ENCODE peak calls at places on chromosomes 3 and 15, in seven cellular contexts. O, M, E, K, C, Z and U are unnamed samples.

GRCh38 chr3:17151598-17152373 is 267.0 kb downstream of the PLCL2 start:
- DNase-seq in O (no peak), K (no peak), M (no peak), E (peak), C (no peak), Z (peak), U (peak)

GRCh38 chr15:40430271-40430805 is 10.4 kb upstream of the BAHD1 start:
- DNase-seq in M (no peak), C (peak), K (peak), E (no peak), Z (peak), O (no peak), U (peak)

GRCh38 chr3:11847035-11847394 is 330 bp upstream of the TAMM41 start:
- DNase-seq in O (no peak), E (no peak), Z (no peak), M (no peak), K (no peak), C (no peak), U (no peak)

GRCh38 chr15:69823223-69823907 is 274.4 kb downstream of the TLE3 start:
- DNase-seq in M (no peak), C (peak), K (no peak), Z (peak), O (no peak), E (no peak), U (peak)

GRCh38 chr3:182309120-182309519 is 484.2 kb upstream of the ATP11B start:
- DNase-seq in O (no peak), E (no peak), C (peak), M (no peak), K (no peak), Z (peak), U (peak)

GRCh38 chr3:172562881-172563835 is 39.9 kb upstream of the TNFSF10 start:
- DNase-seq in M (no peak), K (peak), Z (peak), E (no peak), O (no peak), C (peak), U (peak)

GRCh38 chr3:184320099-184320445 is 5.7 kb downstream of the EIF4G1 start:
- DNase-seq in Z (peak), K (peak), C (peak), E (no peak), M (peak), O (peak), U (peak)

GRCh38 chr3:161035711-161036110 is 69.4 kb downstream of the B3GALNT1 start:
- DNase-seq in M (no peak), O (no peak), Z (no peak), C (peak), E (no peak), K (peak), U (no peak)

GRCh38 chr15:92332125-92332899 is 61.4 kb upstream of the ST8SIA2 start:
- DNase-seq in M (no peak), C (no peak), O (no peak), K (no peak), E (no peak), Z (no peak), U (no peak)

GRCh38 chr15:101533371-101534140 is 44.0 kb upstream of the PCSK6 start:
- DNase-seq in C (no peak), K (no peak), E (no peak), M (no peak), Z (no peak), O (no peak), U (no peak)

GRCh38 chr15:25687689-25688088 is 175.4 kb downstream of the ATP10A start:
- DNase-seq in K (no peak), M (no peak), Z (no peak), C (no peak), O (no peak), E (no peak), U (no peak)

GRCh38 chr15:62896969-62897486 is 145.5 kb upstream of the TPM1 start:
- DNase-seq in C (peak), O (peak), Z (peak), K (peak), E (no peak), M (no peak), U (peak)